ENCODE peak calls at places on chromosomes 3 and 15, in nine cellular contexts. G, B, U, L, H, T, R, S and V are unnamed samples.
A peak's percentile ranks its signal among the peaks of the same experiment; 100 is the strongest.

GRCh38 chr15:83747050-83747717 is 93.3 kb downstream of the ADAMTSL3 start:
- DNase-seq in H (peak; percentile 3), R (no peak), S (no peak), G (peak; percentile 59), T (no peak), U (no peak), B (no peak), L (peak; percentile 68), V (no peak)

GRCh38 chr3:26018889-26019288 is 229.0 kb downstream of the OXSM start:
- DNase-seq in H (no peak), B (no peak), L (no peak), G (no peak), S (no peak), T (no peak), U (no peak), R (no peak), V (no peak)

GRCh38 chr15:45855907-45856579 is 221.2 kb downstream of the SQOR start:
- DNase-seq in T (no peak), S (no peak), R (no peak), U (no peak), G (no peak), B (no peak), L (no peak), H (no peak), V (no peak)

GRCh38 chr3:159126261-159127020 is 324.6 kb downstream of the MFSD1 start:
- DNase-seq in T (no peak), L (no peak), R (no peak), S (no peak), B (no peak), H (no peak), G (no peak), U (no peak), V (no peak)

GRCh38 chr15:22956257-22956979 is 23.8 kb downstream of the CYFIP1 start:
- DNase-seq in G (no peak), L (no peak), U (no peak), T (no peak), H (no peak), B (peak; percentile 61), S (no peak), R (peak; percentile 75), V (peak; percentile 76)

GRCh38 chr3:82581350-82581749 is 819.9 kb upstream of the GBE1 start:
- DNase-seq in G (no peak), L (no peak), S (no peak), T (no peak), U (no peak), R (no peak), H (no peak), B (no peak), V (no peak)

GRCh38 chr3:195040773-195041520 is 230.0 kb downstream of the XXYLT1 start:
- DNase-seq in T (no peak), B (no peak), G (no peak), U (no peak), R (no peak), H (peak; percentile 44), S (peak; percentile 59), L (no peak), V (no peak)

GRCh38 chr15:67685008-67685599 is 140.2 kb upstream of the SKOR1 start:
- DNase-seq in U (peak; percentile 2), L (no peak), B (no peak), S (no peak), H (peak; percentile 49), G (no peak), R (no peak), T (peak; percentile 15), V (no peak)

GRCh38 chr3:61914277-61914676 is 352.9 kb downstream of the PTPRG start:
- DNase-seq in H (no peak), G (no peak), U (no peak), L (no peak), S (no peak), R (no peak), T (no peak), B (no peak), V (no peak)

GRCh38 chr3:153182894-153183293 is 20.9 kb downstream of the RAP2B start:
- DNase-seq in L (no peak), G (no peak), S (no peak), U (no peak), R (no peak), T (no peak), B (no peak), H (no peak), V (no peak)

GRCh38 chr15:29269485-29270168 is at the start of gene NSMCE3:
- DNase-seq in B (peak; percentile 92), S (peak; percentile 96), L (peak; percentile 84), T (peak; percentile 86), R (peak; percentile 96), H (peak; percentile 65), G (peak; percentile 89), U (peak; percentile 54), V (peak; percentile 97)
- TF ChIP-seq CTCF in B (no peak), S (no peak), L (no peak), T (no peak), R (no peak), H (no peak), G (no peak), U (no peak), V (no peak)

DNA sequence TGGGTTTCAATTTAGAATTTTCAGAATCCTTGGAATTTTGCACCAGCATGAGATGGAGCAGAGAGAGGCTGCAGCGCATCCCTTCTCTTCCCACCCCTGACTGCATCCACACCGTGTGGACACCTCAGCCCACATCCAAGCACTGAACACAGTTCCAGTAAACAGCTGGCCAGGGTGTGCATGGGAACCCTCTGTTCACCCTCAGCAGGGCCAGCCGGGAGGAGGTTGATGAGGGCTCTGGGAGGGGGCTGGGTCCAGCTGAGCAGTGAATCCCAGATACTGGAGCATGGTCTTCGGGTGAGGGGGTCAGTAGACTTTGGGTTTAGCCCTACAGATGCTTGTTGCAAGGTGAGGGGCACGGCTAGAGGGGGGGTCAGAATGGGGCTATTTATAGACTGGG is 85.8 kb downstream of the RPLP1 start:
- DNase-seq in B (no peak), R (no peak), S (no peak), L (no peak), U (no peak), H (no peak), T (no peak), G (no peak), V (no peak)
- H3K4me3 ChIP-seq in B (no peak overlapping the region), R (no peak overlapping the region), S (no peak overlapping the region), L (no peak overlapping the region), U (no peak overlapping the region), H (no peak overlapping the region), T (no peak overlapping the region), G (no peak overlapping the region), V (no peak overlapping the region)

GRCh38 chr3:146638718-146639117 is 33.6 kb upstream of the PLSCR5 start:
- DNase-seq in B (no peak), R (no peak), U (no peak), H (no peak), S (no peak), G (no peak), L (no peak), T (no peak), V (no peak)
- TF ChIP-seq CTCF in B (peak; percentile 36), R (peak; percentile 58), U (peak; percentile 37), H (peak; percentile 24), S (peak; percentile 13), G (no peak), L (no peak), T (peak; percentile 48), V (no peak)

GRCh38 chr3:189790658-189791057 is 159.5 kb downstream of the TP63 start:
- DNase-seq in U (no peak), R (no peak), G (no peak), L (no peak), H (no peak), S (no peak), T (no peak), B (no peak), V (no peak)
- H3K4me3 ChIP-seq in U (no peak overlapping the region), R (no peak overlapping the region), G (no peak overlapping the region), L (no peak overlapping the region), H (no peak overlapping the region), S (no peak overlapping the region), T (no peak overlapping the region), B (no peak overlapping the region), V (no peak overlapping the region)

DNA sequence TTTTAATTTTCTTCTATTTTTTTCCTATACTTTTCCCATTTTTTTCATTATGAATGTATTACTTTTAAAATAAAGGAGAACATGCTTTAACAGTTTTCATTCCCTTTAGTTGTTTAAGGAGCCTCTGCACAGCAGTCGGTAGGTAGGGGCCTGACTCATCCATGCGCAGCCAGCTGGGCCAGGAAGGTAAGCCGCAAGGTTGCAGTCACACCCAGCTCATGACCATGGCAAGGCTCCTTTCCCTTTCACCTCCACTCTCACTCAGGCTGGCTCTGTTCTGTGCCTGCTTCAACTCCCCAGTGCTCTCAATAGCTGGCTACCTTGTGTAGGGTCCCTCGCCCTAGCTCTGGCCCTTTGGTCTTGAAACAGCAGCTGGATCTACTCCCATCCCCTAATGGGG is 17.4 kb upstream of the ANKRD34C start:
- DNase-seq in L (no peak), R (no peak), B (no peak), U (no peak), H (peak; percentile 3), S (no peak), T (no peak), G (no peak), V (no peak)
- TF ChIP-seq CTCF in L (no peak), R (no peak), B (no peak), U (no peak), H (no peak), S (no peak), T (no peak), G (no peak), V (no peak)

GRCh38 chr3:123081718-123082369 is 15.0 kb downstream of the PDIA5 start:
- DNase-seq in S (no peak), B (no peak), H (no peak), L (no peak), G (no peak), T (peak; percentile 22), U (no peak), R (no peak), V (no peak)
- H3K4me3 ChIP-seq in S (no peak overlapping the region), B (no peak overlapping the region), H (no peak overlapping the region), L (no peak overlapping the region), G (no peak overlapping the region), T (no peak overlapping the region), U (no peak overlapping the region), R (no peak overlapping the region), V (no peak overlapping the region)

GRCh38 chr3:39752751-39753150 is 56.7 kb upstream of the MYRIP start:
- DNase-seq in R (no peak), H (no peak), U (no peak), B (no peak), S (no peak), T (no peak), G (no peak), L (no peak), V (no peak)
- TF ChIP-seq CTCF in R (no peak), H (no peak), U (no peak), B (no peak), S (no peak), T (no peak), G (no peak), L (no peak), V (no peak)

GRCh38 chr3:330494-331115 is 134.0 kb downstream of the CHL1 start:
- DNase-seq in H (no peak), G (no peak), U (no peak), S (no peak), R (no peak), T (no peak), B (no peak), L (no peak), V (no peak)

GRCh38 chr3:331881-332280 is 135.3 kb downstream of the CHL1 start:
- DNase-seq in U (no peak), R (no peak), L (no peak), S (no peak), H (no peak), G (no peak), B (no peak), T (no peak), V (no peak)

GRCh38 chr3:339346-339745 is 142.8 kb downstream of the CHL1 start:
- DNase-seq in L (no peak), S (no peak), H (no peak), T (no peak), B (no peak), U (no peak), G (no peak), R (no peak), V (no peak)

GRCh38 chr3:335250-335649 is 138.7 kb downstream of the CHL1 start:
- DNase-seq in R (no peak), L (no peak), S (no peak), T (no peak), H (no peak), U (no peak), G (no peak), B (no peak), V (no peak)
- H3K4me3 ChIP-seq in R (no peak overlapping the region), L (no peak overlapping the region), S (no peak overlapping the region), T (no peak overlapping the region), H (no peak overlapping the region), U (no peak overlapping the region), G (no peak overlapping the region), B (no peak overlapping the region), V (no peak overlapping the region)